ENCODE peak calls at places on chromosomes 1 and 21, in nine cellular contexts. L is transverse colon; S is uterus; V is left ventricle myocardium inferior; H is MM.1S; A is testis; D is GM23338; Y is CD4-positive, alpha-beta T cell; C is fibroblast of lung. U is an unnamed sample. For H3K27me3, the result is how much of the 10 kb centered on the place peaks cover.

GRCh38 chr21:35583566-35584216 is 476.6 kb downstream of the SETD4 start:
- DNase-seq in S (no peak), D (no peak), Y (no peak), V (no peak), A (no peak), L (no peak), C (no peak), H (no peak), U (no peak)

GRCh38 chr1:157490337-157491165 is 61.8 kb downstream of the FCRL5 start:
- DNase-seq in S (peak), A (peak), C (peak), V (peak), Y (peak), L (peak), H (peak), D (peak), U (peak)

GRCh38 chr1:22131875-22132486 is 10.9 kb downstream of the WNT4 start:
- DNase-seq in C (no peak), S (no peak), D (peak), A (peak), V (no peak), Y (peak), L (peak), H (peak), U (no peak)

GRCh38 chr1:246214708-246215504 is 292.2 kb downstream of the SMYD3 start:
- DNase-seq in L (peak), A (no peak), Y (no peak), D (no peak), C (peak), V (no peak), H (peak), S (no peak), U (no peak)

GRCh38 chr1:157431751-157432150 is 120.6 kb downstream of the FCRL5 start:
- DNase-seq in V (no peak), A (no peak), C (peak), D (no peak), L (no peak), S (no peak), Y (no peak), H (no peak), U (no peak)

GRCh38 chr21:33007747-33008146 is 18.0 kb upstream of the OLIG2 start:
- DNase-seq in S (no peak), L (no peak), D (no peak), A (no peak), V (no peak), C (no peak), H (no peak), Y (no peak), U (no peak)

GRCh38 chr1:20440785-20441200 is 45.2 kb downstream of the CAMK2N1 start:
- DNase-seq in S (peak), D (peak), Y (peak), H (peak), C (peak), V (peak), A (peak), L (peak), U (no peak)

GRCh38 chr1:244970236-244970652 is 105.9 kb upstream of the HNRNPU start:
- DNase-seq in V (peak), Y (no peak), S (no peak), C (peak), L (no peak), D (peak), H (peak), A (no peak), U (peak)

GRCh38 chr1:2046953-2047748 is 3.1 kb upstream of the PRKCZ start:
- DNase-seq in D (peak), A (no peak), V (no peak), L (peak), H (no peak), C (no peak), Y (no peak), S (no peak), U (no peak)

GRCh38 chr1:44786138-44786840 is 1.7 kb downstream of the BEST4 start:
- DNase-seq in Y (peak), V (peak), A (peak), S (peak), D (peak), C (peak), H (peak), L (peak), U (peak)

GRCh38 chr1:41704189-41704588 is 214.5 kb downstream of the HIVEP3 start:
- DNase-seq in A (no peak), H (no peak), S (no peak), L (no peak), Y (no peak), D (no peak), C (no peak), V (no peak), U (no peak)

GRCh38 chr21:15221799-15222386 is 157.1 kb upstream of the NRIP1 start:
- DNase-seq in Y (no peak), S (no peak), H (no peak), A (peak), V (peak), D (peak), L (peak), C (peak), U (peak)

GRCh38 chr21:13937236-13937635 is 273.5 kb downstream of the LIPI start:
- DNase-seq in D (no peak), S (no peak), H (no peak), A (no peak), V (no peak), C (no peak), L (no peak), Y (no peak), U (no peak)

GRCh38 chr1:20486457-20487235 is 636 bp upstream of the CAMK2N1 start:
- DNase-seq in H (no peak), L (peak), S (peak), V (peak), A (peak), Y (no peak), D (peak), C (peak), U (peak)

GRCh38 chr1:71521655-71522264 is 440.9 kb upstream of the ZRANB2 start:
- DNase-seq in C (peak), S (no peak), A (peak), H (peak), V (no peak), Y (no peak), L (peak), D (peak), U (peak)

GRCh38 chr1:195466639-195467038 is 1141.6 kb downstream of the KCNT2 start:
- DNase-seq in S (no peak), H (no peak), D (no peak), V (no peak), Y (no peak), C (no peak), L (no peak), A (no peak), U (no peak)

GRCh38 chr1:112901387-112901786 is 54.6 kb downstream of the SLC16A1 start:
- DNase-seq in S (no peak), D (no peak), A (no peak), L (no peak), V (no peak), C (no peak), Y (no peak), H (no peak), U (no peak)

GRCh38 chr21:35294231-35294898 is 245.3 kb upstream of the RUNX1 start:
- DNase-seq in S (no peak), D (peak), V (no peak), C (no peak), L (peak), Y (no peak), H (peak), A (no peak), U (no peak)

GRCh38 chr1:70486676-70487470 is 75.8 kb downstream of the CTH start:
- DNase-seq in Y (no peak), S (peak), C (peak), D (no peak), V (no peak), A (peak), H (no peak), L (no peak), U (peak)

GRCh38 chr1:216576246-216576645 is 147.0 kb downstream of the ESRRG start:
- DNase-seq in D (no peak), S (no peak), L (no peak), H (no peak), A (no peak), Y (no peak), C (no peak), V (no peak), U (no peak)

GRCh38 chr1:12678350-12678749 is 34.5 kb downstream of the AADACL4 start:
- DNase-seq in D (no peak), C (no peak), H (no peak), S (no peak), V (no peak), Y (no peak), A (no peak), L (no peak), U (no peak)

GRCh38 chr1:153337980-153338853 is 10.4 kb downstream of the PGLYRP4 start:
- DNase-seq in Y (no peak), D (no peak), S (no peak), C (no peak), L (no peak), A (no peak), V (no peak), H (no peak), U (no peak)

GRCh38 chr1:192518700-192519099 is 56.9 kb upstream of the RGS1 start:
- DNase-seq in D (no peak), C (no peak), H (no peak), L (no peak), S (no peak), Y (no peak), V (no peak), A (no peak), U (no peak)

GRCh38 chr1:41882068-41882477 is 36.6 kb downstream of the HIVEP3 start:
- DNase-seq in D (no peak), L (peak), Y (no peak), H (peak), A (no peak), S (no peak), C (no peak), V (no peak), U (no peak)

GRCh38 chr1:11391327-11391726 is 87.6 kb upstream of the DISP3 start:
- DNase-seq in Y (no peak), L (no peak), A (no peak), V (no peak), C (no peak), D (no peak), S (no peak), H (no peak), U (no peak)

GRCh38 chr1:75836528-75836927 is 39.8 kb downstream of the MSH4 start:
- DNase-seq in A (no peak), L (no peak), S (no peak), D (no peak), H (no peak), Y (no peak), V (no peak), C (no peak), U (no peak)

GRCh38 chr1:214753236-214753852 is 150.3 kb downstream of the CENPF start:
- DNase-seq in Y (no peak), S (no peak), C (no peak), A (no peak), H (no peak), D (no peak), V (no peak), L (no peak), U (no peak)

GRCh38 chr1:178021955-178022354 is 52.1 kb upstream of the SEC16B start:
- DNase-seq in S (no peak), A (no peak), H (no peak), C (no peak), V (no peak), D (no peak), L (no peak), Y (no peak), U (no peak)

GRCh38 chr1:216310776-216311175 is 112.5 kb downstream of the USH2A start:
- DNase-seq in A (peak), C (peak), D (peak), L (peak), S (no peak), Y (no peak), V (no peak), H (peak), U (peak)

GRCh38 chr1:232522189-232522588 is 107.7 kb downstream of the SIPA1L2 start:
- DNase-seq in H (no peak), V (no peak), C (no peak), D (no peak), Y (no peak), L (no peak), S (no peak), A (no peak), U (no peak)

GRCh38 chr1:106787511-106787910 is 269.0 kb upstream of the PRMT6 start:
- DNase-seq in Y (no peak), V (no peak), C (no peak), D (no peak), S (no peak), A (no peak), H (no peak), L (no peak), U (no peak)

GRCh38 chr1:39294531-39294930 is 90.0 kb downstream of the MACF1 start:
- DNase-seq in H (no peak), C (no peak), A (no peak), L (no peak), V (no peak), Y (no peak), D (no peak), S (no peak), U (no peak)

GRCh38 chr21:34129971-34130597 is 56.7 kb downstream of the MRPS6 start:
- DNase-seq in Y (no peak), S (no peak), L (no peak), A (no peak), H (no peak), V (no peak), C (peak), D (peak), U (no peak)

GRCh38 chr1:112937070-112937469 is 18.9 kb downstream of the SLC16A1 start:
- DNase-seq in H (no peak), S (no peak), A (no peak), D (no peak), V (no peak), Y (no peak), C (peak), L (no peak), U (no peak)

GRCh38 chr1:236608930-236609726 is 4.8 kb upstream of the HEATR1 start:
- DNase-seq in A (peak), H (peak), Y (no peak), V (peak), L (peak), C (peak), D (peak), S (peak), U (peak)

GRCh38 chr1:147225193-147225730 is at the start of gene FMO5:
- DNase-seq in S (peak), H (peak), C (peak), Y (peak), D (peak), A (peak), L (peak), V (peak), U (peak)

GRCh38 chr1:2981388-2981787 is 39.9 kb upstream of the ACTRT2 start:
- DNase-seq in A (no peak), L (no peak), V (no peak), D (peak), H (no peak), S (no peak), Y (no peak), C (no peak), U (no peak)

GRCh38 chr1:171877711-171878110 is 36.4 kb downstream of the DNM3 start:
- DNase-seq in S (no peak), D (no peak), L (no peak), V (no peak), C (peak), H (no peak), Y (no peak), A (no peak), U (no peak)

GRCh38 chr1:219345953-219346352 is 172.3 kb downstream of the LYPLAL1 start:
- DNase-seq in S (no peak), D (no peak), V (no peak), C (no peak), Y (no peak), L (no peak), H (no peak), A (no peak), U (no peak)
- H3K27me3 ChIP-seq in S (under half), D (under half), V (under half), C (under half), Y (under half), L (under half), H (under half), A (under half), U (under half)

GRCh38 chr1:205421728-205422127 is at the start of gene LEMD1:
- DNase-seq in C (peak), A (no peak), L (no peak), D (no peak), S (no peak), V (no peak), H (no peak), Y (no peak), U (no peak)

GRCh38 chr1:205420938-205421337 is 918 bp downstream of the LEMD1 start:
- DNase-seq in C (no peak), A (no peak), L (no peak), H (no peak), Y (no peak), D (no peak), V (no peak), S (no peak), U (no peak)

GRCh38 chr1:205423814-205424399 is 2.1 kb upstream of the LEMD1 start:
- DNase-seq in H (no peak), C (no peak), L (no peak), Y (no peak), V (no peak), A (no peak), S (no peak), D (no peak), U (no peak)

GRCh38 chr1:205424881-205425635 is 3.2 kb upstream of the LEMD1 start:
- DNase-seq in V (no peak), S (no peak), H (no peak), D (no peak), C (no peak), Y (no peak), L (no peak), A (no peak), U (no peak)

DNA sequence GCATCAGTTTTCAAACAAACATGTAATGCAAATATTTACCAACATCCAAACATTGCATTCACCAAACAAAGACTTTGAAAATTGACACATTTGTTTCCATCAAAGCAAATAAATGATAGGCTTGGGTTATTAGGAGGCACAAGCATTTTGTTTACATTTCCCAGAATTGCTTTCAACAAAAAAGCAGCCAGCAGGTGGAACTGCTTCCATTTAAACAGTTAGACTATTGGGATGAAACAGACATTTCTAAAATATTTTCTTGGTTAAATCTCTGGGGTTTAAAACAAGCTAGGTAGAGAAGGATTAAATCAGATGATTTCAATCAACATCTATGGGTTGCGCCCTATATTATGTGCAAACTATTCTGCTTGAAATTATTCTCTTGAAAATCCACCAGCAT is 1.4 kb upstream of the LEMD1 start:
- DNase-seq in Y (no peak), A (no peak), D (no peak), L (no peak), H (no peak), S (no peak), C (no peak), V (no peak), U (no peak)
- H3K27me3 ChIP-seq in Y (under half), A (under half), D (under half), L (under half), H (under half), S (under half), C (under half), V (under half), U (under half)

GRCh38 chr1:197911857-197912696 is 5.1 kb upstream of the LHX9 start:
- DNase-seq in H (no peak), C (no peak), D (peak), A (no peak), L (no peak), V (no peak), S (no peak), Y (no peak), U (no peak)

GRCh38 chr1:197913495-197914276 is 3.5 kb upstream of the LHX9 start:
- DNase-seq in A (no peak), H (no peak), L (no peak), S (no peak), D (peak), Y (no peak), C (no peak), V (no peak), U (no peak)

GRCh38 chr1:197914510-197914909 is 2.7 kb upstream of the LHX9 start:
- DNase-seq in Y (no peak), S (no peak), C (no peak), V (no peak), A (no peak), H (no peak), L (no peak), D (peak), U (no peak)

GRCh38 chr1:197911172-197911856 is 5.9 kb upstream of the LHX9 start:
- DNase-seq in Y (no peak), H (no peak), C (no peak), V (no peak), D (peak), A (no peak), S (no peak), L (no peak), U (no peak)

GRCh38 chr1:197912739-197913494 is 4.3 kb upstream of the LHX9 start:
- DNase-seq in V (no peak), S (no peak), D (peak), Y (no peak), C (no peak), H (no peak), A (no peak), L (no peak), U (no peak)
- H3K27me3 ChIP-seq in V (half or more), S (half or more), D (half or more), Y (half or more), C (half or more), H (half or more), A (under half), L (half or more), U (half or more)

GRCh38 chr1:179745131-179745611 is 2.1 kb downstream of the FAM163A start:
- DNase-seq in D (peak), H (no peak), A (no peak), Y (no peak), V (no peak), S (no peak), L (no peak), C (no peak), U (no peak)
- H3K27me3 ChIP-seq in D (half or more), H (under half), A (under half), Y (half or more), V (half or more), S (under half), L (half or more), C (under half), U (under half)

GRCh38 chr1:174953657-174954435 is 45.9 kb upstream of the CACYBP start:
- DNase-seq in L (peak), D (peak), Y (no peak), V (no peak), S (no peak), C (no peak), H (no peak), A (no peak), U (no peak)
- H3K27me3 ChIP-seq in L (under half), D (under half), Y (under half), V (under half), S (under half), C (under half), H (under half), A (under half), U (under half)

GRCh38 chr1:50352428-50352827 is 70.8 kb downstream of the DMRTA2 start:
- DNase-seq in C (peak), H (no peak), Y (no peak), L (no peak), D (no peak), V (no peak), A (no peak), S (no peak), U (no peak)

GRCh38 chr1:50349242-50349565 is 74.0 kb downstream of the DMRTA2 start:
- DNase-seq in D (no peak), S (no peak), L (no peak), C (no peak), V (no peak), H (no peak), A (no peak), Y (no peak), U (no peak)

GRCh38 chr1:50350421-50350820 is 72.8 kb downstream of the DMRTA2 start:
- DNase-seq in D (no peak), A (no peak), Y (no peak), V (no peak), S (no peak), C (no peak), L (no peak), H (no peak), U (no peak)

GRCh38 chr1:50348449-50349241 is 74.6 kb downstream of the DMRTA2 start:
- DNase-seq in L (peak), S (peak), V (no peak), Y (peak), A (peak), C (peak), D (peak), H (peak), U (peak)

DNA sequence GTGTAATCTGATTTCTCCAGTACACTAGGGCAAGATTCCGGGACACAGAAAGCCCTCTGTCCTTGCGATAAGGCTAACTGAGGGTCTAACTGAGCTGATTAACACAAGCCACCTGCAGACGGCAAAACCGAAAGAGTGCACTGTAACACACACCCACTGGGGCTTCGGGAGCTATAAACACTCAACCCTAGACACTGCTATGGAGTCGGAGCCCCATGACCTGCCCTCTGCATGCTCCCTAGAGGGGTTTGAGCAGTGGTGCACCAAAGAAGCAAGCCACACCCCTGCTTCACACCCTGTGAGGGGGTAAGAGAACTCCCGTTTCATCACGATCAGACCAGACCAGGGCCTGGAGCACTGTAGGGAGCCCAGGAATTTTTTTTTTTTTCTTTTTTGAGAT is 72.4 kb downstream of the DMRTA2 start:
- DNase-seq in Y (no peak), L (no peak), D (no peak), A (no peak), C (no peak), H (no peak), V (no peak), S (no peak), U (no peak)
- H3K27me3 ChIP-seq in Y (under half), L (under half), D (under half), A (under half), C (under half), H (under half), V (half or more), S (under half), U (under half)

GRCh38 chr1:32892368-32893197 is 6.3 kb downstream of the HPCA start:
- DNase-seq in H (no peak), D (peak), S (no peak), C (peak), V (no peak), Y (no peak), L (peak), A (peak), U (no peak)
- H3K27me3 ChIP-seq in H (half or more), D (under half), S (under half), C (under half), V (half or more), Y (half or more), L (under half), A (under half), U (under half)

U was measured in heart right ventricle.